ENCODE peak calls at places on chromosomes 6 and 20, in ten cellular contexts. O, C, U, H, M, F, E, R, S and Z are unnamed samples.
A peak's percentile ranks its signal among the peaks of the same experiment; 100 is the strongest.

GRCh38 chr20:31494131-31494530 is 19.0 kb downstream of the REM1 start:
- DNase-seq in H (no peak), R (peak; percentile 61), E (no peak), S (no peak), U (no peak), O (peak; percentile 6), C (no peak), F (peak; percentile 81), M (no peak), Z (no peak)

GRCh38 chr20:8930691-8931090 is 138.2 kb upstream of the PLCB4 start:
- DNase-seq in U (no peak), M (no peak), O (no peak), R (no peak), S (no peak), E (no peak), C (no peak), F (no peak), H (no peak), Z (no peak)

GRCh38 chr6:18632670-18633410 is 245.7 kb downstream of the RNF144B start:
- DNase-seq in E (no peak), R (peak; percentile 40), C (no peak), H (no peak), O (no peak), F (peak; percentile 32), U (peak; percentile 30), S (no peak), M (no peak), Z (no peak)

GRCh38 chr20:64152906-64153305 is 11.3 kb upstream of the MYT1 start:
- DNase-seq in H (no peak), E (peak; percentile 35), U (no peak), C (no peak), M (no peak), S (no peak), R (no peak), F (no peak), O (peak; percentile 73), Z (no peak)

GRCh38 chr20:19828233-19828632 is 70.2 kb downstream of the RIN2 start:
- DNase-seq in M (no peak), S (no peak), C (no peak), E (no peak), F (peak; percentile 30), R (peak; percentile 39), O (no peak), U (peak; percentile 58), H (no peak), Z (no peak)

GRCh38 chr6:26217714-26218075 is 130.5 kb downstream of the HFE start:
- DNase-seq in H (no peak), E (no peak), F (no peak), R (peak; percentile 26), O (peak; percentile 73), M (no peak), C (no peak), U (no peak), S (no peak), Z (no peak)

GRCh38 chr20:8829232-8829631 is 239.7 kb upstream of the PLCB4 start:
- DNase-seq in O (no peak), E (no peak), F (no peak), C (no peak), M (no peak), R (no peak), S (no peak), U (no peak), H (no peak), Z (no peak)

GRCh38 chr6:113636357-113636824 is 220.8 kb upstream of the MARCKS start:
- DNase-seq in U (peak; percentile 52), M (no peak), E (no peak), O (no peak), R (no peak), S (no peak), H (no peak), C (no peak), F (peak; percentile 26), Z (no peak)

GRCh38 chr6:35149891-35150566 is 8.9 kb upstream of the TCP11 start:
- DNase-seq in R (no peak), C (no peak), M (no peak), U (no peak), F (no peak), E (no peak), S (no peak), H (no peak), O (no peak), Z (no peak)
- H3K4me3 ChIP-seq in R (no peak overlapping the region), C (no peak overlapping the region), M (no peak overlapping the region), U (no peak overlapping the region), F (no peak overlapping the region), E (no peak overlapping the region), S (no peak overlapping the region), H (no peak overlapping the region), O (no peak overlapping the region), Z (no peak overlapping the region)

GRCh38 chr6:43508481-43509141 is 1.5 kb downstream of the LRRC73 start:
- DNase-seq in H (no peak), E (no peak), M (no peak), R (no peak), S (no peak), O (peak; percentile 73), C (no peak), U (no peak), F (no peak), Z (no peak)

GRCh38 chr6:43506667-43507471 is 3.3 kb downstream of the LRRC73 start:
- DNase-seq in O (peak; percentile 90), H (peak; percentile 78), S (peak; percentile 81), C (no peak), U (peak; percentile 44), R (peak; percentile 88), E (peak; percentile 77), F (peak; percentile 76), M (peak; percentile 84), Z (no peak)

GRCh38 chr6:43509984-43510826 is at the start of gene LRRC73:
- DNase-seq in E (peak; percentile 91), R (peak; percentile 92), F (peak; percentile 64), H (peak; percentile 87), U (peak; percentile 59), O (peak; percentile 97), M (peak; percentile 91), C (peak; percentile 63), S (peak; percentile 85), Z (peak; percentile 93)

GRCh38 chr6:43510827-43511163 is 649 bp upstream of the LRRC73 start:
- DNase-seq in E (no peak), C (no peak), F (no peak), R (no peak), S (no peak), M (peak; percentile 73), H (no peak), U (no peak), O (peak; percentile 79), Z (no peak)

DNA sequence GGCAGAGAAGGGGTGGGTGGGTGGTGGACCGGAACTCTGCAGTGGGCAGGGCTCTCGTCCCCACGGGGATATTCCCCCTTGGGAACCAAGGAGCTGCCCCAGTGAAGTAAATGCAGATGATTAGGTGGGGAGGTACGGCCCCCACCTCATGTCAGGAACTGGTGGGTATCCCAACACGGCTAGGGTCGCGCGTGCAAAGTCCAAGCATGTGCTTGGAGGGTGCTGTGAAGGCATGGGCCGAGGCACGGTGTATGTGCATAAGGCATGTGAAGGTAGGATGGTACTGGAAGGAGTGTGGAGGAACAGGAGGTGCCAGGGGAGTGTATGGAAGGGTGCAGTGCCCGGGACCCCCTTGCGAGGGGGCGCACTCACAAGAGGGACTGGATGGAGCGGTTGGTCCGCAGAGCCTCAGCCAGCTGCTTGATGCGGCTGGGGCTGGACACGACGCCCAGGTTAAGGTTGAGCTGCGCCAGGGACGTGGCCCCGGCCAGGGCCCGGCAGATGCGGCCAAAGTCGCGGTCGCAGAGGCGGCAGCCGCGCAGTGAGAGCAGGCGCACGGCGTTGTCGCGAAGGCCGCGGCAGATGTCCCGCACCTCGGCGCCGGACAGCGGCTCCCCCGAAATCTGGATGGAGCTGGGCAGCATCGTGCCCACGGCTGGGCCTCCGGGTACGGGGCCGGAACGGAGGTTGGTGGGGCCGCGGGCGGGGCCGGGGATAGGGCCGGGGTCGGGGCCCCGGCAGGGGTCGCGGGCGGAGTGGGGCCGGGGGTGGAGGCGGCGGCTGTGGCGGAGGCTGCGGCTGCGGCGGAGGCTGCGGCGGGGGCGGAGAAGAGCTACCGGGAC is 783 bp downstream of the LRRC73 start:
- DNase-seq in F (no peak), U (no peak), O (no peak), H (no peak), S (no peak), M (no peak), E (no peak), C (no peak), R (no peak), Z (no peak)
- TF ChIP-seq CTCF in F (peak; percentile 39), U (no peak), O (no peak), H (no peak), S (no peak), M (no peak), E (no peak), C (no peak), R (no peak), Z (no peak)

GRCh38 chr20:49935746-49936152 is 448 bp upstream of the RNF114 start:
- DNase-seq in F (no peak), E (peak; percentile 51), U (no peak), R (no peak), S (no peak), H (no peak), O (peak; percentile 85), M (no peak), C (no peak), Z (no peak)

GRCh38 chr20:49936153-49937022 is at the start of gene RNF114:
- DNase-seq in R (peak; percentile 93), C (peak; percentile 44), O (peak; percentile 97), E (peak; percentile 92), F (peak; percentile 87), S (peak; percentile 90), M (peak; percentile 95), H (peak; percentile 93), U (peak; percentile 69), Z (peak; percentile 93)

GRCh38 chr20:49937023-49937929 is 1.1 kb downstream of the RNF114 start:
- DNase-seq in C (no peak), F (no peak), O (peak; percentile 68), U (no peak), H (no peak), M (no peak), S (no peak), R (no peak), E (no peak), Z (no peak)

GRCh38 chr20:49941456-49941855 is 5.3 kb downstream of the RNF114 start:
- DNase-seq in S (no peak), E (no peak), R (no peak), O (no peak), U (no peak), M (no peak), H (no peak), C (no peak), F (no peak), Z (no peak)

GRCh38 chr20:49938173-49939163 is 2.3 kb downstream of the RNF114 start:
- DNase-seq in E (no peak), S (no peak), R (peak; percentile 85), F (no peak), O (peak; percentile 25), C (no peak), U (peak; percentile 55), M (peak; percentile 47), H (peak; percentile 60), Z (peak; percentile 52)
- H3K4me3 ChIP-seq in E (peak overlapping the region; percentile 99), S (no peak overlapping the region), R (no peak overlapping the region), F (peak overlapping the region; percentile 99), O (peak overlapping the region; percentile 9), C (peak overlapping the region; percentile 86), U (peak overlapping the region; percentile 95), M (peak overlapping the region; percentile 85), H (no peak overlapping the region), Z (peak overlapping the region; percentile 94)

GRCh38 chr6:39453956-39454524 is 131.5 kb upstream of the KCNK16 start:
- DNase-seq in H (no peak), S (no peak), R (no peak), U (no peak), C (no peak), E (no peak), M (no peak), F (no peak), O (no peak), Z (no peak)

GRCh38 chr6:39452746-39453145 is 130.2 kb upstream of the KCNK16 start:
- DNase-seq in M (no peak), F (no peak), C (no peak), U (no peak), E (no peak), R (no peak), S (no peak), O (no peak), H (no peak), Z (no peak)

GRCh38 chr6:39452306-39452705 is 129.8 kb upstream of the KCNK16 start:
- DNase-seq in H (no peak), C (no peak), R (peak; percentile 30), O (no peak), M (no peak), U (peak; percentile 81), F (no peak), S (no peak), E (no peak), Z (no peak)

GRCh38 chr6:39453236-39453635 is 130.7 kb upstream of the KCNK16 start:
- DNase-seq in R (peak; percentile 36), M (no peak), E (no peak), O (no peak), U (peak; percentile 55), H (no peak), C (no peak), F (no peak), S (no peak), Z (no peak)

DNA sequence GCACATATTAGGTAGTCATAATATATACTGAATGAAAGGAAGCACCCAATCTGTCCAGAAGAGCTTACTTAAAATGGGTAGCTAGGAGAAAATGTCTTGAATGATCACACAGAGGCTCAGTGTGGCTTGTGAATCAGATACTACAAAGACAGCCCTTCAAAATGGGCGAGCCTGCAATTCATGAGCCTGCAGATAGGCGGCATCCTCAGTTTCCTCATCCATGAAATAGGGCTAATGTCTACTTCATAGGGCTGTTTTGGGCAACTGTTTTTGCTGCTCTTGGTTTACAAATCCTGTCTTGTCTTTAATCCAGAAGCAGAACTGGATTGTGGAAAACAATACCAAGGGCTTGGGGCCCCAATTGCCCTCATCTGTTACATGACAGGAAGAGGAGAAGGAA is 129.3 kb upstream of the KCNK16 start:
- DNase-seq in U (no peak), C (no peak), F (no peak), S (no peak), O (no peak), R (no peak), E (no peak), H (no peak), M (no peak), Z (no peak)
- TF ChIP-seq CTCF in U (peak; percentile 41), C (peak; percentile 7), F (peak; percentile 14), S (no peak), O (no peak), R (peak; percentile 49), E (peak; percentile 21), H (no peak), M (no peak), Z (no peak)